ENCODE peak calls at places on chromosomes 16 and 17, in ten cellular contexts. One of them, this sample, is unnamed.

GRCh38 chr17:17817552-17817947 is 19.2 kb downstream of the SREBF1 start:
- DNase-seq in memory B cell: no peak
- DNase-seq in left ventricle myocardium superior: no peak
- DNase-seq in HuH-7: no peak
- DNase-seq in stimulated activated CD8-positive, alpha-beta memory T cell treated with anti-CD3 and anti-CD28 coated beads, Interleukin-12 subunit alpha, Interleukin-12 subunit beta, amount 100 ng/mL, for 4 hours: no peak
- DNase-seq in astrocyte of the spinal cord: no peak
- DNase-seq in GM03348: no peak
- DNase-seq in colonic mucosa: peak; percentile 21
- DNase-seq in iPS-NIHi11: no peak
- DNase-seq in ELR: no peak
- DNase-seq in this sample: no peak

GRCh38 chr17:70375813-70376448 is 206.6 kb downstream of the KCNJ2 start:
- DNase-seq in ELR: no peak
- DNase-seq in colonic mucosa: no peak
- DNase-seq in iPS-NIHi11: no peak
- DNase-seq in memory B cell: no peak
- DNase-seq in HuH-7: no peak
- DNase-seq in stimulated activated CD8-positive, alpha-beta memory T cell treated with anti-CD3 and anti-CD28 coated beads, Interleukin-12 subunit alpha, Interleukin-12 subunit beta, amount 100 ng/mL, for 4 hours: no peak
- DNase-seq in left ventricle myocardium superior: no peak
- DNase-seq in GM03348: no peak
- DNase-seq in astrocyte of the spinal cord: no peak
- DNase-seq in this sample: no peak

GRCh38 chr17:75515523-75516254 is at the start of gene CASKIN2:
- DNase-seq in left ventricle myocardium superior: peak; percentile 99
- DNase-seq in iPS-NIHi11: peak; percentile 99
- DNase-seq in HuH-7: peak; percentile 100
- DNase-seq in stimulated activated CD8-positive, alpha-beta memory T cell treated with anti-CD3 and anti-CD28 coated beads, Interleukin-12 subunit alpha, Interleukin-12 subunit beta, amount 100 ng/mL, for 4 hours: peak; percentile 70
- DNase-seq in GM03348: peak; percentile 100
- DNase-seq in astrocyte of the spinal cord: peak; percentile 92
- DNase-seq in colonic mucosa: peak; percentile 97
- DNase-seq in ELR: peak; percentile 93
- DNase-seq in memory B cell: peak; percentile 71
- DNase-seq in this sample: peak; percentile 79

GRCh38 chr17:2924211-2924610 is 128.0 kb downstream of the RAP1GAP2 start:
- DNase-seq in colonic mucosa: no peak
- DNase-seq in astrocyte of the spinal cord: no peak
- DNase-seq in iPS-NIHi11: peak; percentile 44
- DNase-seq in left ventricle myocardium superior: no peak
- DNase-seq in memory B cell: no peak
- DNase-seq in GM03348: no peak
- DNase-seq in HuH-7: no peak
- DNase-seq in stimulated activated CD8-positive, alpha-beta memory T cell treated with anti-CD3 and anti-CD28 coated beads, Interleukin-12 subunit alpha, Interleukin-12 subunit beta, amount 100 ng/mL, for 4 hours: no peak
- DNase-seq in ELR: peak; percentile 2
- DNase-seq in this sample: no peak

GRCh38 chr16:6735631-6736030 is 597.0 kb upstream of the RBFOX1 start:
- DNase-seq in iPS-NIHi11: no peak
- DNase-seq in astrocyte of the spinal cord: no peak
- DNase-seq in HuH-7: no peak
- DNase-seq in GM03348: no peak
- DNase-seq in memory B cell: no peak
- DNase-seq in colonic mucosa: no peak
- DNase-seq in stimulated activated CD8-positive, alpha-beta memory T cell treated with anti-CD3 and anti-CD28 coated beads, Interleukin-12 subunit alpha, Interleukin-12 subunit beta, amount 100 ng/mL, for 4 hours: no peak
- DNase-seq in ELR: no peak
- DNase-seq in left ventricle myocardium superior: no peak
- DNase-seq in this sample: no peak

GRCh38 chr16:7351572-7351971 is 18.9 kb downstream of the RBFOX1 start:
- DNase-seq in iPS-NIHi11: no peak
- DNase-seq in left ventricle myocardium superior: no peak
- DNase-seq in stimulated activated CD8-positive, alpha-beta memory T cell treated with anti-CD3 and anti-CD28 coated beads, Interleukin-12 subunit alpha, Interleukin-12 subunit beta, amount 100 ng/mL, for 4 hours: no peak
- DNase-seq in colonic mucosa: no peak
- DNase-seq in GM03348: no peak
- DNase-seq in ELR: no peak
- DNase-seq in memory B cell: no peak
- DNase-seq in astrocyte of the spinal cord: no peak
- DNase-seq in HuH-7: no peak
- DNase-seq in this sample: no peak

GRCh38 chr16:74778646-74779045 is 4.0 kb upstream of the FA2H start:
- DNase-seq in iPS-NIHi11: no peak
- DNase-seq in colonic mucosa: peak; percentile 65
- DNase-seq in memory B cell: no peak
- DNase-seq in HuH-7: no peak
- DNase-seq in astrocyte of the spinal cord: no peak
- DNase-seq in ELR: no peak
- DNase-seq in stimulated activated CD8-positive, alpha-beta memory T cell treated with anti-CD3 and anti-CD28 coated beads, Interleukin-12 subunit alpha, Interleukin-12 subunit beta, amount 100 ng/mL, for 4 hours: no peak
- DNase-seq in GM03348: no peak
- DNase-seq in left ventricle myocardium superior: no peak
- DNase-seq in this sample: no peak

GRCh38 chr17:19508327-19508867 is 25.3 kb upstream of the SLC47A1 start:
- DNase-seq in GM03348: no peak
- DNase-seq in colonic mucosa: peak; percentile 42
- DNase-seq in memory B cell: no peak
- DNase-seq in HuH-7: no peak
- DNase-seq in left ventricle myocardium superior: peak; percentile 52
- DNase-seq in iPS-NIHi11: peak; percentile 55
- DNase-seq in astrocyte of the spinal cord: no peak
- DNase-seq in stimulated activated CD8-positive, alpha-beta memory T cell treated with anti-CD3 and anti-CD28 coated beads, Interleukin-12 subunit alpha, Interleukin-12 subunit beta, amount 100 ng/mL, for 4 hours: peak; percentile 45
- DNase-seq in ELR: no peak
- DNase-seq in this sample: no peak

GRCh38 chr17:50534222-50534978 is 1.9 kb downstream of the EPN3 start:
- DNase-seq in GM03348: peak; percentile 25
- DNase-seq in left ventricle myocardium superior: peak; percentile 59
- DNase-seq in iPS-NIHi11: peak; percentile 85
- DNase-seq in HuH-7: no peak
- DNase-seq in astrocyte of the spinal cord: no peak
- DNase-seq in memory B cell: no peak
- DNase-seq in stimulated activated CD8-positive, alpha-beta memory T cell treated with anti-CD3 and anti-CD28 coated beads, Interleukin-12 subunit alpha, Interleukin-12 subunit beta, amount 100 ng/mL, for 4 hours: no peak
- DNase-seq in colonic mucosa: peak; percentile 87
- DNase-seq in ELR: no peak
- DNase-seq in this sample: no peak

GRCh38 chr17:76834889-76835288 is 33.3 kb upstream of the MGAT5B start:
- DNase-seq in left ventricle myocardium superior: no peak
- DNase-seq in stimulated activated CD8-positive, alpha-beta memory T cell treated with anti-CD3 and anti-CD28 coated beads, Interleukin-12 subunit alpha, Interleukin-12 subunit beta, amount 100 ng/mL, for 4 hours: no peak
- DNase-seq in colonic mucosa: no peak
- DNase-seq in GM03348: no peak
- DNase-seq in memory B cell: no peak
- DNase-seq in HuH-7: no peak
- DNase-seq in ELR: no peak
- DNase-seq in iPS-NIHi11: no peak
- DNase-seq in astrocyte of the spinal cord: no peak
- DNase-seq in this sample: no peak

GRCh38 chr17:63838586-63839184 is 3.8 kb downstream of the SMARCD2 start:
- DNase-seq in memory B cell: no peak
- DNase-seq in stimulated activated CD8-positive, alpha-beta memory T cell treated with anti-CD3 and anti-CD28 coated beads, Interleukin-12 subunit alpha, Interleukin-12 subunit beta, amount 100 ng/mL, for 4 hours: no peak
- DNase-seq in HuH-7: no peak
- DNase-seq in ELR: no peak
- DNase-seq in colonic mucosa: peak; percentile 72
- DNase-seq in iPS-NIHi11: no peak
- DNase-seq in GM03348: peak; percentile 82
- DNase-seq in astrocyte of the spinal cord: peak; percentile 55
- DNase-seq in left ventricle myocardium superior: peak; percentile 96
- DNase-seq in this sample: no peak

GRCh38 chr16:14493791-14494190 is 136.3 kb downstream of the PARN start:
- DNase-seq in colonic mucosa: no peak
- DNase-seq in memory B cell: no peak
- DNase-seq in ELR: no peak
- DNase-seq in astrocyte of the spinal cord: no peak
- DNase-seq in left ventricle myocardium superior: no peak
- DNase-seq in GM03348: no peak
- DNase-seq in stimulated activated CD8-positive, alpha-beta memory T cell treated with anti-CD3 and anti-CD28 coated beads, Interleukin-12 subunit alpha, Interleukin-12 subunit beta, amount 100 ng/mL, for 4 hours: no peak
- DNase-seq in iPS-NIHi11: no peak
- DNase-seq in HuH-7: no peak
- DNase-seq in this sample: no peak

GRCh38 chr16:69476920-69477418 is 52.5 kb downstream of the CYB5B start:
- DNase-seq in iPS-NIHi11: no peak
- DNase-seq in ELR: peak; percentile 98
- DNase-seq in HuH-7: peak; percentile 31
- DNase-seq in colonic mucosa: no peak
- DNase-seq in left ventricle myocardium superior: no peak
- DNase-seq in GM03348: peak; percentile 79
- DNase-seq in astrocyte of the spinal cord: peak; percentile 90
- DNase-seq in stimulated activated CD8-positive, alpha-beta memory T cell treated with anti-CD3 and anti-CD28 coated beads, Interleukin-12 subunit alpha, Interleukin-12 subunit beta, amount 100 ng/mL, for 4 hours: no peak
- DNase-seq in memory B cell: no peak
- DNase-seq in this sample: peak; percentile 85

GRCh38 chr17:75457047-75457654 is 716 bp downstream of the TMEM94 start:
- DNase-seq in stimulated activated CD8-positive, alpha-beta memory T cell treated with anti-CD3 and anti-CD28 coated beads, Interleukin-12 subunit alpha, Interleukin-12 subunit beta, amount 100 ng/mL, for 4 hours: peak; percentile 1
- DNase-seq in colonic mucosa: peak; percentile 52
- DNase-seq in astrocyte of the spinal cord: peak; percentile 47
- DNase-seq in left ventricle myocardium superior: peak; percentile 52
- DNase-seq in memory B cell: no peak
- DNase-seq in HuH-7: no peak
- DNase-seq in GM03348: peak; percentile 68
- DNase-seq in iPS-NIHi11: peak; percentile 60
- DNase-seq in ELR: peak; percentile 75
- DNase-seq in this sample: no peak

GRCh38 chr16:75861981-75862380 is 135.7 kb upstream of the CPHXL start:
- DNase-seq in left ventricle myocardium superior: no peak
- DNase-seq in ELR: no peak
- DNase-seq in memory B cell: no peak
- DNase-seq in HuH-7: no peak
- DNase-seq in astrocyte of the spinal cord: no peak
- DNase-seq in colonic mucosa: no peak
- DNase-seq in iPS-NIHi11: no peak
- DNase-seq in stimulated activated CD8-positive, alpha-beta memory T cell treated with anti-CD3 and anti-CD28 coated beads, Interleukin-12 subunit alpha, Interleukin-12 subunit beta, amount 100 ng/mL, for 4 hours: no peak
- DNase-seq in GM03348: no peak
- DNase-seq in this sample: no peak

GRCh38 chr17:57035971-57036481 is 49.0 kb upstream of the AKAP1 start:
- DNase-seq in stimulated activated CD8-positive, alpha-beta memory T cell treated with anti-CD3 and anti-CD28 coated beads, Interleukin-12 subunit alpha, Interleukin-12 subunit beta, amount 100 ng/mL, for 4 hours: no peak
- DNase-seq in colonic mucosa: peak; percentile 90
- DNase-seq in astrocyte of the spinal cord: no peak
- DNase-seq in memory B cell: no peak
- DNase-seq in ELR: no peak
- DNase-seq in left ventricle myocardium superior: no peak
- DNase-seq in iPS-NIHi11: no peak
- DNase-seq in HuH-7: no peak
- DNase-seq in GM03348: no peak
- DNase-seq in this sample: no peak

GRCh38 chr17:74437702-74438101 is 5.8 kb downstream of the GPRC5C start:
- DNase-seq in left ventricle myocardium superior: no peak
- DNase-seq in HuH-7: no peak
- DNase-seq in colonic mucosa: no peak
- DNase-seq in ELR: peak; percentile 16
- DNase-seq in stimulated activated CD8-positive, alpha-beta memory T cell treated with anti-CD3 and anti-CD28 coated beads, Interleukin-12 subunit alpha, Interleukin-12 subunit beta, amount 100 ng/mL, for 4 hours: no peak
- DNase-seq in GM03348: no peak
- DNase-seq in memory B cell: no peak
- DNase-seq in iPS-NIHi11: peak; percentile 57
- DNase-seq in astrocyte of the spinal cord: no peak
- DNase-seq in this sample: no peak

GRCh38 chr16:68235105-68235881 is 634 bp downstream of the ESRP2 start:
- DNase-seq in GM03348: no peak
- DNase-seq in colonic mucosa: peak; percentile 56
- DNase-seq in ELR: no peak
- DNase-seq in astrocyte of the spinal cord: no peak
- DNase-seq in HuH-7: peak; percentile 68
- DNase-seq in left ventricle myocardium superior: no peak
- DNase-seq in memory B cell: no peak
- DNase-seq in stimulated activated CD8-positive, alpha-beta memory T cell treated with anti-CD3 and anti-CD28 coated beads, Interleukin-12 subunit alpha, Interleukin-12 subunit beta, amount 100 ng/mL, for 4 hours: no peak
- DNase-seq in iPS-NIHi11: peak; percentile 67
- DNase-seq in this sample: no peak

GRCh38 chr17:50465171-50465570 is 3.5 kb downstream of the CHAD start:
- DNase-seq in astrocyte of the spinal cord: no peak
- DNase-seq in GM03348: no peak
- DNase-seq in colonic mucosa: no peak
- DNase-seq in memory B cell: no peak
- DNase-seq in stimulated activated CD8-positive, alpha-beta memory T cell treated with anti-CD3 and anti-CD28 coated beads, Interleukin-12 subunit alpha, Interleukin-12 subunit beta, amount 100 ng/mL, for 4 hours: no peak
- DNase-seq in HuH-7: no peak
- DNase-seq in iPS-NIHi11: no peak
- DNase-seq in ELR: no peak
- DNase-seq in left ventricle myocardium superior: no peak
- DNase-seq in this sample: no peak

GRCh38 chr17:30443721-30444120 is 33.5 kb upstream of the GOSR1 start:
- DNase-seq in stimulated activated CD8-positive, alpha-beta memory T cell treated with anti-CD3 and anti-CD28 coated beads, Interleukin-12 subunit alpha, Interleukin-12 subunit beta, amount 100 ng/mL, for 4 hours: no peak
- DNase-seq in astrocyte of the spinal cord: no peak
- DNase-seq in colonic mucosa: no peak
- DNase-seq in left ventricle myocardium superior: no peak
- DNase-seq in iPS-NIHi11: no peak
- DNase-seq in memory B cell: no peak
- DNase-seq in HuH-7: no peak
- DNase-seq in GM03348: no peak
- DNase-seq in ELR: no peak
- DNase-seq in this sample: no peak

GRCh38 chr16:49341706-49342105 is 31.9 kb upstream of the C16orf78 start:
- DNase-seq in iPS-NIHi11: no peak
- DNase-seq in stimulated activated CD8-positive, alpha-beta memory T cell treated with anti-CD3 and anti-CD28 coated beads, Interleukin-12 subunit alpha, Interleukin-12 subunit beta, amount 100 ng/mL, for 4 hours: no peak
- DNase-seq in memory B cell: no peak
- DNase-seq in ELR: no peak
- DNase-seq in HuH-7: no peak
- DNase-seq in colonic mucosa: no peak
- DNase-seq in left ventricle myocardium superior: no peak
- DNase-seq in astrocyte of the spinal cord: no peak
- DNase-seq in GM03348: no peak
- DNase-seq in this sample: no peak

GRCh38 chr16:71407731-71408130 is 34.1 kb downstream of the TLE7 start:
- DNase-seq in left ventricle myocardium superior: no peak
- DNase-seq in ELR: no peak
- DNase-seq in astrocyte of the spinal cord: no peak
- DNase-seq in HuH-7: no peak
- DNase-seq in memory B cell: no peak
- DNase-seq in stimulated activated CD8-positive, alpha-beta memory T cell treated with anti-CD3 and anti-CD28 coated beads, Interleukin-12 subunit alpha, Interleukin-12 subunit beta, amount 100 ng/mL, for 4 hours: no peak
- DNase-seq in GM03348: no peak
- DNase-seq in colonic mucosa: no peak
- DNase-seq in iPS-NIHi11: no peak
- DNase-seq in this sample: no peak

GRCh38 chr17:39114744-39115534 is 36.5 kb downstream of the PLXDC1 start:
- DNase-seq in left ventricle myocardium superior: peak; percentile 23
- DNase-seq in HuH-7: no peak
- DNase-seq in colonic mucosa: no peak
- DNase-seq in memory B cell: no peak
- DNase-seq in astrocyte of the spinal cord: no peak
- DNase-seq in GM03348: peak; percentile 75
- DNase-seq in iPS-NIHi11: no peak
- DNase-seq in stimulated activated CD8-positive, alpha-beta memory T cell treated with anti-CD3 and anti-CD28 coated beads, Interleukin-12 subunit alpha, Interleukin-12 subunit beta, amount 100 ng/mL, for 4 hours: no peak
- DNase-seq in ELR: peak; percentile 74
- DNase-seq in this sample: no peak

GRCh38 chr16:77871932-77872331 is 83.6 kb downstream of the VAT1L start:
- DNase-seq in memory B cell: no peak
- DNase-seq in colonic mucosa: no peak
- DNase-seq in left ventricle myocardium superior: no peak
- DNase-seq in stimulated activated CD8-positive, alpha-beta memory T cell treated with anti-CD3 and anti-CD28 coated beads, Interleukin-12 subunit alpha, Interleukin-12 subunit beta, amount 100 ng/mL, for 4 hours: no peak
- DNase-seq in HuH-7: no peak
- DNase-seq in iPS-NIHi11: no peak
- DNase-seq in ELR: no peak
- DNase-seq in GM03348: no peak
- DNase-seq in astrocyte of the spinal cord: no peak
- DNase-seq in this sample: no peak

GRCh38 chr17:29958947-29959657 is 17.7 kb downstream of the EFCAB5 start:
- DNase-seq in iPS-NIHi11: no peak
- DNase-seq in stimulated activated CD8-positive, alpha-beta memory T cell treated with anti-CD3 and anti-CD28 coated beads, Interleukin-12 subunit alpha, Interleukin-12 subunit beta, amount 100 ng/mL, for 4 hours: no peak
- DNase-seq in memory B cell: no peak
- DNase-seq in left ventricle myocardium superior: no peak
- DNase-seq in colonic mucosa: no peak
- DNase-seq in HuH-7: no peak
- DNase-seq in ELR: peak; percentile 88
- DNase-seq in astrocyte of the spinal cord: peak; percentile 17
- DNase-seq in GM03348: no peak
- DNase-seq in this sample: no peak

GRCh38 chr17:40541060-40541872 is 24.0 kb downstream of the CCR7 start:
- DNase-seq in left ventricle myocardium superior: no peak
- DNase-seq in HuH-7: no peak
- DNase-seq in colonic mucosa: no peak
- DNase-seq in iPS-NIHi11: no peak
- DNase-seq in memory B cell: no peak
- DNase-seq in ELR: no peak
- DNase-seq in astrocyte of the spinal cord: no peak
- DNase-seq in stimulated activated CD8-positive, alpha-beta memory T cell treated with anti-CD3 and anti-CD28 coated beads, Interleukin-12 subunit alpha, Interleukin-12 subunit beta, amount 100 ng/mL, for 4 hours: peak; percentile 50
- DNase-seq in GM03348: no peak
- DNase-seq in this sample: no peak

GRCh38 chr17:7897773-7898172 is 9.2 kb downstream of the CHD3 start:
- DNase-seq in ELR: peak; percentile 69
- DNase-seq in GM03348: peak; percentile 62
- DNase-seq in HuH-7: peak; percentile 46
- DNase-seq in iPS-NIHi11: no peak
- DNase-seq in left ventricle myocardium superior: no peak
- DNase-seq in stimulated activated CD8-positive, alpha-beta memory T cell treated with anti-CD3 and anti-CD28 coated beads, Interleukin-12 subunit alpha, Interleukin-12 subunit beta, amount 100 ng/mL, for 4 hours: no peak
- DNase-seq in astrocyte of the spinal cord: peak; percentile 55
- DNase-seq in memory B cell: no peak
- DNase-seq in colonic mucosa: no peak
- DNase-seq in this sample: peak; percentile 42

This sample was measured in brain microvascular endothelial cell.